ENCODE peak calls at places on chromosomes 11 and 22, in five cellular contexts. One of them, this sample, is unnamed.

GRCh38 chr11:77529685-77530084 is 55.8 kb upstream of the PAK1 start:
- DNase-seq in AG09309: no peak
- DNase-seq in NB4: no peak
- DNase-seq in mucosa of descending colon: no peak
- DNase-seq in lung: no peak
- DNase-seq in this sample: no peak

GRCh38 chr11:47518212-47518959 is 34.5 kb downstream of the CELF1 start:
- DNase-seq in mucosa of descending colon: no peak
- DNase-seq in AG09309: no peak
- DNase-seq in NB4: no peak
- DNase-seq in lung: no peak
- DNase-seq in this sample: no peak

GRCh38 chr11:102269927-102270326 is 47.4 kb upstream of the BIRC3 start:
- DNase-seq in AG09309: no peak
- DNase-seq in lung: no peak
- DNase-seq in mucosa of descending colon: peak
- DNase-seq in NB4: no peak
- DNase-seq in this sample: no peak

GRCh38 chr22:27809226-27809625 is 7.7 kb upstream of the MN1 start:
- DNase-seq in AG09309: no peak
- DNase-seq in NB4: no peak
- DNase-seq in mucosa of descending colon: no peak
- DNase-seq in lung: no peak
- DNase-seq in this sample: peak

GRCh38 chr22:27558658-27559371 is 242.7 kb downstream of the MN1 start:
- DNase-seq in NB4: no peak
- DNase-seq in lung: no peak
- DNase-seq in AG09309: no peak
- DNase-seq in mucosa of descending colon: no peak
- DNase-seq in this sample: no peak

GRCh38 chr11:2804189-2804588 is 81.4 kb downstream of the CDKN1C start:
- DNase-seq in mucosa of descending colon: peak
- DNase-seq in NB4: no peak
- DNase-seq in AG09309: no peak
- DNase-seq in lung: peak
- DNase-seq in this sample: peak

GRCh38 chr22:49577168-49578060 is 250.3 kb downstream of the BRD1 start:
- DNase-seq in lung: no peak
- DNase-seq in AG09309: no peak
- DNase-seq in mucosa of descending colon: no peak
- DNase-seq in NB4: no peak
- DNase-seq in this sample: no peak

GRCh38 chr11:1854949-1855885 is 2.3 kb downstream of the LSP1 start:
- DNase-seq in NB4: no peak
- DNase-seq in lung: no peak
- DNase-seq in mucosa of descending colon: no peak
- DNase-seq in AG09309: no peak
- DNase-seq in this sample: no peak

GRCh38 chr11:108069947-108070346 is 51.4 kb upstream of the ACAT1 start:
- DNase-seq in mucosa of descending colon: no peak
- DNase-seq in NB4: no peak
- DNase-seq in lung: no peak
- DNase-seq in AG09309: peak
- DNase-seq in this sample: no peak

GRCh38 chr11:119403021-119403420 is 20.0 kb downstream of the THY1 start:
- DNase-seq in NB4: no peak
- DNase-seq in mucosa of descending colon: no peak
- DNase-seq in lung: no peak
- DNase-seq in AG09309: no peak
- DNase-seq in this sample: no peak

GRCh38 chr11:27207025-27207650 is 155.9 kb downstream of the CCDC34 start:
- DNase-seq in lung: no peak
- DNase-seq in AG09309: no peak
- DNase-seq in NB4: no peak
- DNase-seq in mucosa of descending colon: no peak
- DNase-seq in this sample: no peak

GRCh38 chr11:65429724-65430405 is 7.3 kb downstream of the NEAT1 start:
- DNase-seq in NB4: peak
- DNase-seq in mucosa of descending colon: peak
- DNase-seq in AG09309: peak
- DNase-seq in lung: peak
- DNase-seq in this sample: no peak

DNA sequence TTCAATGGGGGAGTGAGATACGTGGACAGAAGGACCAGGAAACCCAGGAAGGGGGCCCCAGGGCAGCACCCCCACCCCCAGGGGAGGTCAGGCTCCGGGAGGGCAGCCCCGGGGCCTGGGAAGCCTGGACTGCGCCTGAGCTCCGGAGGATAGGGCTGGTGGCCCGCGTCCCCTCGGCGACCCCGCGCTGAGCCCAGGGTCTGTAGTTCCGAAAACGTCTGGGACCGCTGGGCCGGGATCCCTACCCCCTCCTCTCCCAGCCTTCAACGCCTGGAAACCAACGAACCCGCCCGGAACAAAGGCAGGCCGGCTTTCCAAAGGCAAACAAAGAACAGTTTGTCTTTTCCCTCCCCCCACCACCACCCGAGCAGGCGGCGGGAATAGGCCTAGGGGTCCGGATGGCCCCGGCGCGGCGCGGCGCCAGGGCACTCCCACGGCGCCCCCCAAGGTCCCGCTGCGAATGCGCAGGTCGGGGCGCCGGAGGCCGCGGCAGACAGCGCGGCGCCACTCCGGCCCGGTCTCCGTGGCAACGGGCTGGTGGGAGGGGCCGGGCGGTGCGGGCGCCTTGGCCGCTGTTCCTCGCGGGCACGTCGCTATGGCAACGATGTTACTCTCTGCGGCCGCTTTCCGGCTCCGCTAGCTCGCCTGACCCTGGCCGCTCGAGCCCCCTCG is 58.5 kb downstream of the IGLL1 start:
- DNase-seq in AG09309: peak
- DNase-seq in NB4: peak
- DNase-seq in mucosa of descending colon: peak
- DNase-seq in lung: peak
- DNase-seq in this sample: peak
- TF ChIP-seq CTCF in AG09309: no peak
- TF ChIP-seq CTCF in NB4: no peak
- TF ChIP-seq CTCF in mucosa of descending colon: no peak
- TF ChIP-seq CTCF in lung: no peak
- TF ChIP-seq CTCF in this sample: peak

DNA sequence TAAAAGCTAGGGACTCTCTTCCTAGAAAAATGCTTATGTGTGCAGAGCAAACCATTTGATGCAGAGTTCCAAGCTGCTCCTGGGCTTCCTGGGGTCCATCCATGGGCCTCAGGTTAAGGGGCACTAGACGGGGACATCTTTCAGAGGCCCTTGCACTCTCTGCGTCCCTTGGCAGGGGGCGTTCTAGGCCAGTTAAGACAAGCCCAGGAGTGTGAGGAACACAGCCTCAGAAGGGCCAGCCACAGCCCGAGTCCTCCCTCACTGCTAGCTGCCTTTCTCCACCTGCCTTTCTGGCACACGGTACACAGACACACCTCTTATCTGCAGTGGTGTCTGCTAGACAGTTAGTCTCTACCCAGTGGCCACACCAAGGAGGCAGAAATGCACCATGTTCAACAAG is 18.0 kb upstream of the BID start:
- DNase-seq in NB4: no peak
- DNase-seq in mucosa of descending colon: no peak
- DNase-seq in lung: no peak
- DNase-seq in AG09309: no peak
- DNase-seq in this sample: no peak
- TF ChIP-seq CTCF in NB4: peak
- TF ChIP-seq CTCF in mucosa of descending colon: no peak
- TF ChIP-seq CTCF in lung: no peak
- TF ChIP-seq CTCF in AG09309: no peak
- TF ChIP-seq CTCF in this sample: no peak

GRCh38 chr11:60348116-60348515 is 21.1 kb downstream of the MS4A6E start:
- DNase-seq in NB4: no peak
- DNase-seq in AG09309: no peak
- DNase-seq in mucosa of descending colon: no peak
- DNase-seq in lung: no peak
- DNase-seq in this sample: no peak

GRCh38 chr11:60344146-60344545 is 17.1 kb downstream of the MS4A6E start:
- DNase-seq in mucosa of descending colon: no peak
- DNase-seq in AG09309: no peak
- DNase-seq in lung: no peak
- DNase-seq in NB4: no peak
- DNase-seq in this sample: no peak

GRCh38 chr11:60343094-60343704 is 16.1 kb downstream of the MS4A6E start:
- DNase-seq in AG09309: no peak
- DNase-seq in NB4: peak
- DNase-seq in lung: no peak
- DNase-seq in mucosa of descending colon: no peak
- DNase-seq in this sample: no peak

GRCh38 chr11:60347084-60347797 is 20.2 kb downstream of the MS4A6E start:
- DNase-seq in mucosa of descending colon: no peak
- DNase-seq in AG09309: no peak
- DNase-seq in NB4: no peak
- DNase-seq in lung: no peak
- DNase-seq in this sample: no peak

GRCh38 chr11:60345489-60345888 is 18.4 kb downstream of the MS4A6E start:
- DNase-seq in mucosa of descending colon: peak
- DNase-seq in lung: no peak
- DNase-seq in AG09309: no peak
- DNase-seq in NB4: peak
- DNase-seq in this sample: peak
- TF ChIP-seq CTCF in mucosa of descending colon: peak
- TF ChIP-seq CTCF in lung: peak
- TF ChIP-seq CTCF in AG09309: no peak
- TF ChIP-seq CTCF in NB4: peak
- TF ChIP-seq CTCF in this sample: no peak

GRCh38 chr11:28315440-28315839 is 207.3 kb downstream of the METTL15 start:
- DNase-seq in lung: no peak
- DNase-seq in AG09309: no peak
- DNase-seq in mucosa of descending colon: no peak
- DNase-seq in NB4: no peak
- DNase-seq in this sample: no peak

GRCh38 chr11:28318861-28319260 is 210.7 kb downstream of the METTL15 start:
- DNase-seq in AG09309: no peak
- DNase-seq in mucosa of descending colon: no peak
- DNase-seq in lung: no peak
- DNase-seq in NB4: no peak
- DNase-seq in this sample: no peak
- TF ChIP-seq CTCF in AG09309: no peak
- TF ChIP-seq CTCF in mucosa of descending colon: no peak
- TF ChIP-seq CTCF in lung: no peak
- TF ChIP-seq CTCF in NB4: no peak
- TF ChIP-seq CTCF in this sample: no peak

DNA sequence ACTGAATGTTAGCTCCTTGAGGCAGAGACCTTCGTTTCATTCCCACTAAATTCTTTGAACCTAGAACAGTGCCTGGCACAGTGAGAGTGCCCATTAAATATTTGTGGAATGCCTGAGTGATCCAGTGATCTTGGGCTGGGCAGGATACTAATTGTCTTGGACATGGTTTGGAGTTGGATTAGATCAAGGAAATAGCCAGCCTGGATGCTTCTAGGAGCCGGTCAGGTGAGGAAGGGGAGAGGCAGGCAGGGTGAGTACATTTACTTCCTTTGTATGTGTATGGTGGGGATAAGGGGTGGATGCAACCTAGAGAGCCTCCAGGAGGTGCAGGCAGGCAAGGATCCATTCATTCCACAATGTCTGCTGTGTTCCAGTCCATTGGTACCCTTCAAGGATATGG is 3.6 kb downstream of the SREBF2 start:
- DNase-seq in NB4: no peak
- DNase-seq in mucosa of descending colon: no peak
- DNase-seq in lung: no peak
- DNase-seq in AG09309: no peak
- DNase-seq in this sample: no peak
- TF ChIP-seq CTCF in NB4: no peak
- TF ChIP-seq CTCF in mucosa of descending colon: no peak
- TF ChIP-seq CTCF in lung: no peak
- TF ChIP-seq CTCF in AG09309: no peak
- TF ChIP-seq CTCF in this sample: no peak